ENCODE peak calls at places on chromosomes 11 and 22, in ten cellular contexts. One of them, this sample, is unnamed.

GRCh38 chr11:6650980-6651379 is 4.6 kb downstream of the DCHS1 start:
- DNase-seq in sciatic nerve: no peak
- DNase-seq in GM04504: no peak
- DNase-seq in GM20000: no peak
- DNase-seq in stimulated activated CD4-positive, alpha-beta T cell treated with anti-CD3 and anti-CD28 coated beads, Interleukin-1b, Interleukin-23, amount 100 ng/mL, for 24 hours: no peak
- DNase-seq in EH: no peak
- DNase-seq in GM12892: no peak
- DNase-seq in HTR-8/SVneo: no peak
- DNase-seq in activated T-cell treated with anti-CD3 and anti-CD28 coated beads, Interleukin-2, amount 50 U/mL, for 72 hours: peak
- DNase-seq in skeletal muscle cell: no peak
- DNase-seq in this sample: no peak

GRCh38 chr11:123061403-123062157 is at the start of gene HSPA8:
- DNase-seq in stimulated activated CD4-positive, alpha-beta T cell treated with anti-CD3 and anti-CD28 coated beads, Interleukin-1b, Interleukin-23, amount 100 ng/mL, for 24 hours: peak
- DNase-seq in sciatic nerve: peak
- DNase-seq in GM20000: no peak
- DNase-seq in EH: peak
- DNase-seq in GM04504: no peak
- DNase-seq in skeletal muscle cell: no peak
- DNase-seq in activated T-cell treated with anti-CD3 and anti-CD28 coated beads, Interleukin-2, amount 50 U/mL, for 72 hours: peak
- DNase-seq in HTR-8/SVneo: no peak
- DNase-seq in GM12892: no peak
- DNase-seq in this sample: peak

GRCh38 chr11:1926156-1927031 is 6.9 kb downstream of the TNNT3 start:
- DNase-seq in GM20000: no peak
- DNase-seq in EH: no peak
- DNase-seq in GM12892: no peak
- DNase-seq in skeletal muscle cell: no peak
- DNase-seq in GM04504: no peak
- DNase-seq in HTR-8/SVneo: no peak
- DNase-seq in sciatic nerve: no peak
- DNase-seq in activated T-cell treated with anti-CD3 and anti-CD28 coated beads, Interleukin-2, amount 50 U/mL, for 72 hours: no peak
- DNase-seq in stimulated activated CD4-positive, alpha-beta T cell treated with anti-CD3 and anti-CD28 coated beads, Interleukin-1b, Interleukin-23, amount 100 ng/mL, for 24 hours: no peak
- DNase-seq in this sample: peak

GRCh38 chr11:76978818-76979217 is 55.4 kb upstream of the B3GNT6 start:
- DNase-seq in stimulated activated CD4-positive, alpha-beta T cell treated with anti-CD3 and anti-CD28 coated beads, Interleukin-1b, Interleukin-23, amount 100 ng/mL, for 24 hours: no peak
- DNase-seq in GM04504: no peak
- DNase-seq in HTR-8/SVneo: no peak
- DNase-seq in sciatic nerve: no peak
- DNase-seq in activated T-cell treated with anti-CD3 and anti-CD28 coated beads, Interleukin-2, amount 50 U/mL, for 72 hours: no peak
- DNase-seq in GM12892: no peak
- DNase-seq in EH: no peak
- DNase-seq in skeletal muscle cell: no peak
- DNase-seq in GM20000: no peak
- DNase-seq in this sample: no peak

GRCh38 chr11:67416416-67417335 is 1.2 kb downstream of the CARNS1 start:
- DNase-seq in GM20000: no peak
- DNase-seq in HTR-8/SVneo: no peak
- DNase-seq in GM12892: no peak
- DNase-seq in EH: peak
- DNase-seq in activated T-cell treated with anti-CD3 and anti-CD28 coated beads, Interleukin-2, amount 50 U/mL, for 72 hours: peak
- DNase-seq in stimulated activated CD4-positive, alpha-beta T cell treated with anti-CD3 and anti-CD28 coated beads, Interleukin-1b, Interleukin-23, amount 100 ng/mL, for 24 hours: no peak
- DNase-seq in GM04504: no peak
- DNase-seq in skeletal muscle cell: no peak
- DNase-seq in sciatic nerve: no peak
- DNase-seq in this sample: no peak

GRCh38 chr22:19691721-19692341 is 22.5 kb upstream of the SEPTIN5 start:
- DNase-seq in GM12892: no peak
- DNase-seq in sciatic nerve: no peak
- DNase-seq in GM04504: no peak
- DNase-seq in HTR-8/SVneo: no peak
- DNase-seq in skeletal muscle cell: peak
- DNase-seq in GM20000: no peak
- DNase-seq in EH: peak
- DNase-seq in stimulated activated CD4-positive, alpha-beta T cell treated with anti-CD3 and anti-CD28 coated beads, Interleukin-1b, Interleukin-23, amount 100 ng/mL, for 24 hours: no peak
- DNase-seq in activated T-cell treated with anti-CD3 and anti-CD28 coated beads, Interleukin-2, amount 50 U/mL, for 72 hours: no peak
- DNase-seq in this sample: no peak

GRCh38 chr11:43952401-43953342 is 10.2 kb downstream of the C11orf96 start:
- DNase-seq in GM20000: no peak
- DNase-seq in EH: no peak
- DNase-seq in stimulated activated CD4-positive, alpha-beta T cell treated with anti-CD3 and anti-CD28 coated beads, Interleukin-1b, Interleukin-23, amount 100 ng/mL, for 24 hours: no peak
- DNase-seq in GM04504: no peak
- DNase-seq in activated T-cell treated with anti-CD3 and anti-CD28 coated beads, Interleukin-2, amount 50 U/mL, for 72 hours: no peak
- DNase-seq in skeletal muscle cell: no peak
- DNase-seq in GM12892: no peak
- DNase-seq in HTR-8/SVneo: no peak
- DNase-seq in sciatic nerve: no peak
- DNase-seq in this sample: no peak

GRCh38 chr11:17921620-17922473 is 91.0 kb downstream of the SERGEF start:
- DNase-seq in skeletal muscle cell: peak
- DNase-seq in stimulated activated CD4-positive, alpha-beta T cell treated with anti-CD3 and anti-CD28 coated beads, Interleukin-1b, Interleukin-23, amount 100 ng/mL, for 24 hours: no peak
- DNase-seq in HTR-8/SVneo: no peak
- DNase-seq in GM12892: no peak
- DNase-seq in activated T-cell treated with anti-CD3 and anti-CD28 coated beads, Interleukin-2, amount 50 U/mL, for 72 hours: no peak
- DNase-seq in sciatic nerve: no peak
- DNase-seq in GM04504: no peak
- DNase-seq in GM20000: no peak
- DNase-seq in EH: no peak
- DNase-seq in this sample: no peak

GRCh38 chr11:112103446-112103845 is 16.8 kb downstream of the SDHD start:
- DNase-seq in GM20000: no peak
- DNase-seq in GM04504: no peak
- DNase-seq in activated T-cell treated with anti-CD3 and anti-CD28 coated beads, Interleukin-2, amount 50 U/mL, for 72 hours: no peak
- DNase-seq in HTR-8/SVneo: no peak
- DNase-seq in EH: no peak
- DNase-seq in stimulated activated CD4-positive, alpha-beta T cell treated with anti-CD3 and anti-CD28 coated beads, Interleukin-1b, Interleukin-23, amount 100 ng/mL, for 24 hours: no peak
- DNase-seq in skeletal muscle cell: no peak
- DNase-seq in sciatic nerve: no peak
- DNase-seq in GM12892: no peak
- DNase-seq in this sample: no peak

GRCh38 chr22:44440224-44441160 is 57.5 kb downstream of the RTL6 start:
- DNase-seq in HTR-8/SVneo: no peak
- DNase-seq in stimulated activated CD4-positive, alpha-beta T cell treated with anti-CD3 and anti-CD28 coated beads, Interleukin-1b, Interleukin-23, amount 100 ng/mL, for 24 hours: no peak
- DNase-seq in sciatic nerve: no peak
- DNase-seq in EH: peak
- DNase-seq in GM12892: no peak
- DNase-seq in skeletal muscle cell: no peak
- DNase-seq in activated T-cell treated with anti-CD3 and anti-CD28 coated beads, Interleukin-2, amount 50 U/mL, for 72 hours: no peak
- DNase-seq in GM20000: no peak
- DNase-seq in GM04504: no peak
- DNase-seq in this sample: peak

This sample was measured in cardiac septum.